ENCODE peak calls at places on chromosomes 1 and 21, in ten cellular contexts. Y is fibroblast of lung; I is upper lobe of right lung; J is CD4-positive, alpha-beta T cell; Q is neural progenitor cell; G is right lobe of liver; B is gastrocnemius medialis; R is left ventricle myocardium inferior; O is lower lobe of right lung; E is uterus. W is an unnamed sample.

GRCh38 chr1:9651565-9652378 is at the start of gene PIK3CD:
- DNase-seq in Y (peak), I (peak), J (peak), Q (peak), G (peak), B (no peak), R (peak), O (peak), E (no peak), W (no peak)

GRCh38 chr21:37414292-37415253 is 48.0 kb downstream of the DYRK1A start:
- DNase-seq in Y (no peak), I (no peak), J (no peak), Q (no peak), G (no peak), B (no peak), R (no peak), O (no peak), E (no peak), W (no peak)

GRCh38 chr1:107669996-107670395 is 295.0 kb downstream of the VAV3 start:
- DNase-seq in Y (peak), I (no peak), J (no peak), Q (no peak), G (no peak), B (no peak), R (peak), O (peak), E (peak), W (no peak)

GRCh38 chr1:153936011-153936802 is 10.3 kb downstream of the DENND4B start:
- DNase-seq in Y (no peak), I (peak), J (no peak), Q (no peak), G (peak), B (no peak), R (no peak), O (no peak), E (no peak), W (peak)

GRCh38 chr1:177368255-177368654 is 197.5 kb downstream of the BRINP2 start:
- DNase-seq in Y (peak), I (no peak), J (no peak), Q (no peak), G (no peak), B (no peak), R (no peak), O (no peak), E (no peak), W (no peak)

GRCh38 chr1:214044438-214045214 is 56.9 kb downstream of the PROX1 start:
- DNase-seq in Y (no peak), I (no peak), J (no peak), Q (peak), G (peak), B (no peak), R (no peak), O (no peak), E (no peak), W (peak)

GRCh38 chr21:33412832-33413519 is 9.8 kb downstream of the IFNGR2 start:
- DNase-seq in Y (no peak), I (no peak), J (no peak), Q (no peak), G (peak), B (no peak), R (no peak), O (no peak), E (no peak), W (no peak)

GRCh38 chr1:166490437-166490784 is 323.6 kb upstream of the FAM78B start:
- DNase-seq in Y (no peak), I (no peak), J (no peak), Q (no peak), G (no peak), B (no peak), R (no peak), O (no peak), E (no peak), W (no peak)

GRCh38 chr21:34536820-34537219 is 24.8 kb upstream of the KCNE1 start:
- DNase-seq in Y (peak), I (no peak), J (no peak), Q (no peak), G (no peak), B (no peak), R (no peak), O (no peak), E (no peak), W (no peak)

GRCh38 chr1:153430166-153430553 is 13.8 kb downstream of the S100A7A start:
- DNase-seq in Y (no peak), I (no peak), J (no peak), Q (no peak), G (no peak), B (no peak), R (no peak), O (no peak), E (no peak), W (no peak)

GRCh38 chr1:234564035-234565029 is 45.6 kb downstream of the IRF2BP2 start:
- DNase-seq in Y (peak), I (no peak), J (no peak), Q (no peak), G (no peak), B (peak), R (no peak), O (no peak), E (no peak), W (no peak)

GRCh38 chr1:27011058-27011764 is 1.4 kb downstream of the TENT5B start:
- DNase-seq in Y (peak), I (peak), J (no peak), Q (peak), G (no peak), B (no peak), R (no peak), O (peak), E (peak), W (no peak)

GRCh38 chr1:88946845-88947244 is 45.6 kb downstream of the KYAT3 start:
- DNase-seq in Y (peak), I (no peak), J (no peak), Q (no peak), G (no peak), B (no peak), R (no peak), O (no peak), E (no peak), W (no peak)

GRCh38 chr1:182616130-182617074 is 12.2 kb upstream of the RGS16 start:
- DNase-seq in Y (peak), I (peak), J (peak), Q (peak), G (peak), B (no peak), R (peak), O (peak), E (peak), W (peak)

GRCh38 chr1:178379807-178380206 is 117.0 kb downstream of the CLEC20A start:
- DNase-seq in Y (no peak), I (no peak), J (no peak), Q (peak), G (no peak), B (no peak), R (no peak), O (no peak), E (no peak), W (no peak)

GRCh38 chr1:29508458-29509107 is 272.3 kb downstream of the PTPRU start:
- DNase-seq in Y (no peak), I (no peak), J (no peak), Q (no peak), G (peak), B (no peak), R (no peak), O (no peak), E (no peak), W (no peak)

GRCh38 chr1:117067528-117068370 is 7.6 kb downstream of the TTF2 start:
- DNase-seq in Y (peak), I (no peak), J (no peak), Q (peak), G (no peak), B (peak), R (peak), O (no peak), E (peak), W (peak)

GRCh38 chr1:173403996-173404395 is 73.1 kb upstream of the PRDX6 start:
- DNase-seq in Y (no peak), I (no peak), J (no peak), Q (no peak), G (no peak), B (no peak), R (no peak), O (no peak), E (no peak), W (no peak)
- TF ChIP-seq CTCF in Y (no peak), I (no peak), J (no peak), Q (no peak), G (no peak), B (no peak), R (no peak), O (no peak), E (no peak), W (no peak)

GRCh38 chr1:24319962-24320361 is 805 bp downstream of the GRHL3 start:
- DNase-seq in Y (no peak), I (no peak), J (no peak), Q (no peak), G (no peak), B (no peak), R (no peak), O (no peak), E (no peak), W (no peak)
- H3K27ac ChIP-seq in Y (no peak), I (no peak), J (no peak), Q (no peak), G (no peak), B (no peak), R (no peak), O (no peak), E (no peak), W (no peak)

GRCh38 chr1:45848097-45848496 is 44.7 kb downstream of the MAST2 start:
- DNase-seq in Y (no peak), I (no peak), J (no peak), Q (no peak), G (no peak), B (no peak), R (no peak), O (no peak), E (no peak), W (no peak)
- TF ChIP-seq CTCF in Y (no peak), I (no peak), J (no peak), Q (no peak), G (no peak), B (no peak), R (no peak), O (no peak), E (no peak), W (no peak)

GRCh38 chr1:74731399-74732052 is 1.3 kb downstream of the CRYZ start:
- DNase-seq in Y (peak), I (no peak), J (no peak), Q (no peak), G (no peak), B (no peak), R (no peak), O (no peak), E (no peak), W (no peak)
- H3K27ac ChIP-seq in Y (no peak), I (peak), J (no peak), Q (no peak), G (peak), B (no peak), R (no peak), O (peak), E (peak), W (no peak)

DNA sequence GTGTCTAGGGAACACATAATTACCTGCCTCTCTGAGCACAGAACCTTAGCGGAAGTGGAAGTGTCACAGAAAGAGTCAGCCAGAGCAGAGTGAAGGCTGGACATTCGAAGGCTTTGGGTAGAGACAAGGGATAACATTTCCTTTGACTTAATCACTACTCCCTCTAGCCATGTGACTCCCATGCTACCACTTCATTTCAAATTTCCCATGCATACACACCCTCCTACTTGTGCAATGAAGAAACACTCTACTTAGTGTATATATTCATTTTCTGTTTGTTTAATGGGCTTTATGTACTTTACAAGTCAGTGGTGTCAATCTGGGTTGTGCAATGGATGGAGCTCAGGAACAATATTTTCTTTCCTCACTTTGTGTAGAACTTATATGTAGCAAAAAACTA is 6.9 kb downstream of the ANKRD35 start:
- DNase-seq in Y (no peak), I (no peak), J (no peak), Q (no peak), G (no peak), B (no peak), R (no peak), O (no peak), E (no peak), W (no peak)
- TF ChIP-seq CTCF in Y (no peak), I (no peak), J (no peak), Q (no peak), G (no peak), B (no peak), R (no peak), O (no peak), E (no peak), W (no peak)

DNA sequence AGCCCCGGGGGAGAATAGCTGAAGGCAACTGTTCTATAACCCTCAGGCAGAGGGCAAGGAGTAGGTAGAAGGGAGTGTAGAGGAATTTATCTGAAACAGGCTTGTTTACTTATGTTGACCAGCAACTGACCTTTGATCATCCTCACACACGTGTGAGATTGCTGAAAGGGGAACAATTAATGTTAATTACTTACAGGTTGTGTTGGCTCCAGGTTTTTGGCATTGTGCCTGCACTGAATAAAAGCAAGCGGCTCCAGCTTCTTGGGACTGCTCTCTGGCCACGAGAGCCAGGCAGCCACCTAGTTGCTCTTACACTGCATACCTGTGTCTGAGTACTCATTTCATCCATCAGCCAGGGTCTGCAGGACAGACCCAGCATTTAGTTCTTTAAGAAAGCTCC is 41.3 kb upstream of the ARHGEF10L start:
- DNase-seq in Y (no peak), I (no peak), J (no peak), Q (no peak), G (no peak), B (no peak), R (no peak), O (no peak), E (no peak), W (no peak)
- H3K27ac ChIP-seq in Y (no peak), I (no peak), J (no peak), Q (no peak), G (no peak), B (no peak), R (no peak), O (no peak), E (no peak), W (no peak)

GRCh38 chr1:168452329-168452728 is 91.5 kb downstream of the XCL2 start:
- DNase-seq in Y (no peak), I (no peak), J (no peak), Q (no peak), G (no peak), B (no peak), R (no peak), O (no peak), E (no peak), W (no peak)
- TF ChIP-seq CTCF in Y (no peak), I (no peak), J (no peak), Q (peak), G (no peak), B (no peak), R (no peak), O (no peak), E (no peak), W (no peak)

DNA sequence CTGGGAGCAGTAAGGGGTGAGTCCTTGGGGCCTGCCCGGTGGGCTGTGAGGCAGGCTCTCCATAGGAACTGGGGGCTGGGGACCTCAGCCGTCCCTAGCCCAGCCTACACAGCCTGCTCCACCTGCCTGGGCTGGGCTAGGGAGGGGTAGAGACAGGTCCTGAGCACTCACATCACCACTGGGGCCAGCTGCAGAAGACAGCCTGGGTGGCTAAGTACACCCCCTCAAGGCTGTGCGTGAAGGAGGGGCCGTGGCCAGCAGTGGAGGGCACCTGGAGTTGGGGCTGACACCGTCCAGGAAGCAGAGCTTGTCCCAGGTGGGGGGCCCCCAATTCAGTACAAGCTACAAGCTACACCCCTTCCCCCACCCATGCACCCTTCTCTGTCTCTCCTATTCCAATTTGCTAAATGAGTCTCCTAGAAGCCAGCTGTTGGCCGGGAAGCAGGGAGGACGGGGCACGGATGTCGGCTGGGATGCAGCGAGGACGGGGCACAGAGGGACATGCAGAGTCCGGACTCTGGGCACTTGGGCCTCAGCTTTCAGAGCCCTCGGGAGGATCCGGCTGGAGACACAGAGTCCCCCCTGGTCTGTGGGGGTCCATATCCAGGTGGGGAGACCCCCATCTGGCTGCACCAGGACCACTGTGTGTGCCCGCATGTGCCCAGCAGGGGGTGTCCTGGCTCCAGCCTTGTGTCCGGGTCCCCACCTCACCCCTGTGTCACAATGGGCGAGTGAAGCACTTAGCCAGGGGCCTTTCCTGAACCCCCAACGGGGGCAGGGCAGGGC is 1.8 kb downstream of the ISG15 start:
- DNase-seq in Y (no peak), I (no peak), J (no peak), Q (peak), G (no peak), B (no peak), R (no peak), O (no peak), E (no peak), W (no peak)
- H3K27ac ChIP-seq in Y (no peak), I (peak), J (peak), Q (no peak), G (no peak), B (peak), R (peak), O (peak), E (peak), W (no peak)

GRCh38 chr1:114609826-114610225 is 28.4 kb upstream of the BCAS2 start:
- DNase-seq in Y (no peak), I (no peak), J (no peak), Q (no peak), G (no peak), B (no peak), R (no peak), O (no peak), E (no peak), W (no peak)
- TF ChIP-seq CTCF in Y (no peak), I (no peak), J (no peak), Q (no peak), G (no peak), B (no peak), R (no peak), O (no peak), E (no peak), W (no peak)

GRCh38 chr1:211328084-211328694 is 1.6 kb downstream of the TRAF5 start:
- DNase-seq in Y (no peak), I (no peak), J (no peak), Q (no peak), G (no peak), B (no peak), R (no peak), O (no peak), E (no peak), W (no peak)

GRCh38 chr1:211327341-211327921 is 798 bp downstream of the TRAF5 start:
- DNase-seq in Y (peak), I (no peak), J (no peak), Q (peak), G (no peak), B (no peak), R (no peak), O (no peak), E (peak), W (no peak)

GRCh38 chr1:211326528-211327340 is at the start of gene TRAF5:
- DNase-seq in Y (peak), I (peak), J (no peak), Q (peak), G (peak), B (peak), R (peak), O (peak), E (peak), W (no peak)

GRCh38 chr1:211324992-211325775 is 1.4 kb upstream of the TRAF5 start:
- DNase-seq in Y (no peak), I (no peak), J (no peak), Q (no peak), G (no peak), B (no peak), R (no peak), O (no peak), E (no peak), W (no peak)

DNA sequence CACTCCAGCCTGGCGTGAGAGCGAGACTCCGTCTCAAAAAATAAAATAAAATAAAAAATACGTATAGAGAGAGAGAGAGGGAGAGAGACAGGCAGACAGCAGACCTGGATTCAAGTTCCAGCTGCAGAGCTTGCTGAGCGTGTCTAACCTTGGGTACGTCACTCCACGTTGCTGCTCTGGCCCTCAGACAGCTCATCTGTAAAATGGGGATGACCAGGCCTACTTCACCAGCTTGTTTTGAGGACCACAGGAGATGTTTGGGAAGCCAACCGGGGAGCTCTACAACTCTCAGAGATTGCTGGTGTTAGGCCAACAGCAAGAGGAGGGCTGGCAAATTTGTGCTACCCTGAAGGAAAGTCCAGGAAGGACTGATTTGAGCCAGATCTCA is 499 bp upstream of the TRAF5 start:
- DNase-seq in Y (no peak), I (no peak), J (no peak), Q (no peak), G (no peak), B (no peak), R (no peak), O (no peak), E (no peak), W (no peak)
- H3K27ac ChIP-seq in Y (peak), I (peak), J (peak), Q (no peak), G (peak), B (peak), R (peak), O (peak), E (peak), W (peak)